ENCODE peak calls at places on chromosomes 2 and 18, in nine cellular contexts. One of them, this sample, is unnamed.

GRCh38 chr2:32262105-32262504 is 2.6 kb downstream of the NLRC4 start:
- DNase-seq in ovary: no peak
- DNase-seq in HepG2: no peak
- DNase-seq in pancreas: no peak
- DNase-seq in B cell: no peak
- DNase-seq in A549: no peak
- DNase-seq in astrocyte of the spinal cord: no peak
- DNase-seq in uterus: no peak
- DNase-seq in WTC11: no peak
- DNase-seq in this sample: no peak

GRCh38 chr18:57029761-57030160 is 117.1 kb upstream of the BOD1L2 start:
- DNase-seq in ovary: no peak
- DNase-seq in HepG2: peak
- DNase-seq in pancreas: no peak
- DNase-seq in B cell: no peak
- DNase-seq in A549: no peak
- DNase-seq in astrocyte of the spinal cord: no peak
- DNase-seq in uterus: no peak
- DNase-seq in WTC11: no peak
- DNase-seq in this sample: no peak

GRCh38 chr2:85930129-85931124 is 41.6 kb upstream of the ST3GAL5 start:
- DNase-seq in ovary: no peak
- DNase-seq in HepG2: no peak
- DNase-seq in pancreas: no peak
- DNase-seq in B cell: no peak
- DNase-seq in A549: no peak
- DNase-seq in astrocyte of the spinal cord: no peak
- DNase-seq in uterus: no peak
- DNase-seq in WTC11: no peak
- DNase-seq in this sample: no peak

GRCh38 chr18:24265502-24266064 is 126.7 kb downstream of the CABYR start:
- DNase-seq in ovary: no peak
- DNase-seq in HepG2: no peak
- DNase-seq in pancreas: no peak
- DNase-seq in B cell: no peak
- DNase-seq in A549: no peak
- DNase-seq in astrocyte of the spinal cord: no peak
- DNase-seq in uterus: no peak
- DNase-seq in WTC11: no peak
- DNase-seq in this sample: no peak

GRCh38 chr18:29096380-29096779 is 919.5 kb upstream of the CDH2 start:
- DNase-seq in ovary: no peak
- DNase-seq in HepG2: no peak
- DNase-seq in pancreas: no peak
- DNase-seq in B cell: no peak
- DNase-seq in A549: no peak
- DNase-seq in astrocyte of the spinal cord: no peak
- DNase-seq in uterus: no peak
- DNase-seq in WTC11: no peak
- DNase-seq in this sample: no peak

GRCh38 chr18:13849791-13850190 is 25.8 kb downstream of the MC5R start:
- DNase-seq in ovary: no peak
- DNase-seq in HepG2: no peak
- DNase-seq in pancreas: no peak
- DNase-seq in B cell: no peak
- DNase-seq in A549: no peak
- DNase-seq in astrocyte of the spinal cord: no peak
- DNase-seq in uterus: no peak
- DNase-seq in WTC11: no peak
- DNase-seq in this sample: no peak

GRCh38 chr2:26982102-26982742 is 11.8 kb downstream of the MAPRE3 start:
- DNase-seq in ovary: peak
- DNase-seq in HepG2: peak
- DNase-seq in pancreas: peak
- DNase-seq in B cell: no peak
- DNase-seq in A549: peak
- DNase-seq in astrocyte of the spinal cord: peak
- DNase-seq in uterus: peak
- DNase-seq in WTC11: peak
- DNase-seq in this sample: no peak

GRCh38 chr2:37698931-37699481 is 27.6 kb upstream of the CDC42EP3 start:
- DNase-seq in ovary: no peak
- DNase-seq in HepG2: no peak
- DNase-seq in pancreas: no peak
- DNase-seq in B cell: no peak
- DNase-seq in A549: no peak
- DNase-seq in astrocyte of the spinal cord: peak
- DNase-seq in uterus: no peak
- DNase-seq in WTC11: no peak
- DNase-seq in this sample: peak

GRCh38 chr2:10548626-10549025 is 100.5 kb upstream of the ODC1 start:
- DNase-seq in ovary: no peak
- DNase-seq in HepG2: no peak
- DNase-seq in pancreas: no peak
- DNase-seq in B cell: no peak
- DNase-seq in A549: no peak
- DNase-seq in astrocyte of the spinal cord: no peak
- DNase-seq in uterus: peak
- DNase-seq in WTC11: peak
- DNase-seq in this sample: peak

GRCh38 chr2:239167011-239167673 is 233.7 kb downstream of the HDAC4 start:
- DNase-seq in ovary: no peak
- DNase-seq in HepG2: no peak
- DNase-seq in pancreas: peak
- DNase-seq in B cell: peak
- DNase-seq in A549: no peak
- DNase-seq in astrocyte of the spinal cord: no peak
- DNase-seq in uterus: peak
- DNase-seq in WTC11: no peak
- DNase-seq in this sample: no peak

GRCh38 chr2:224086226-224086911 is 47.3 kb upstream of the SERPINE2 start:
- DNase-seq in ovary: no peak
- DNase-seq in HepG2: peak
- DNase-seq in pancreas: no peak
- DNase-seq in B cell: no peak
- DNase-seq in A549: peak
- DNase-seq in astrocyte of the spinal cord: peak
- DNase-seq in uterus: no peak
- DNase-seq in WTC11: no peak
- DNase-seq in this sample: peak

GRCh38 chr2:46657042-46657504 is 177.7 kb downstream of the TMEM247 start:
- DNase-seq in ovary: peak
- DNase-seq in HepG2: peak
- DNase-seq in pancreas: no peak
- DNase-seq in B cell: no peak
- DNase-seq in A549: peak
- DNase-seq in astrocyte of the spinal cord: no peak
- DNase-seq in uterus: peak
- DNase-seq in WTC11: no peak
- DNase-seq in this sample: no peak

GRCh38 chr18:47247036-47247832 is 4.2 kb downstream of the SKOR2 start:
- DNase-seq in ovary: no peak
- DNase-seq in HepG2: no peak
- DNase-seq in pancreas: peak
- DNase-seq in B cell: no peak
- DNase-seq in A549: no peak
- DNase-seq in astrocyte of the spinal cord: no peak
- DNase-seq in uterus: no peak
- DNase-seq in WTC11: peak
- DNase-seq in this sample: no peak
- TF ChIP-seq CTCF in ovary: no peak
- TF ChIP-seq CTCF in HepG2: no peak
- TF ChIP-seq CTCF in pancreas: no peak
- TF ChIP-seq CTCF in B cell: peak
- TF ChIP-seq CTCF in A549: no peak
- TF ChIP-seq CTCF in astrocyte of the spinal cord: peak
- TF ChIP-seq CTCF in uterus: no peak
- TF ChIP-seq CTCF in WTC11: peak
- TF ChIP-seq CTCF in this sample: peak

GRCh38 chr2:8642332-8643078 is 39.4 kb upstream of the ID2 start:
- DNase-seq in ovary: no peak
- DNase-seq in HepG2: no peak
- DNase-seq in pancreas: no peak
- DNase-seq in B cell: no peak
- DNase-seq in A549: no peak
- DNase-seq in astrocyte of the spinal cord: no peak
- DNase-seq in uterus: no peak
- DNase-seq in WTC11: no peak
- DNase-seq in this sample: no peak

GRCh38 chr2:8643238-8643995 is 38.4 kb upstream of the ID2 start:
- DNase-seq in ovary: no peak
- DNase-seq in HepG2: no peak
- DNase-seq in pancreas: no peak
- DNase-seq in B cell: no peak
- DNase-seq in A549: no peak
- DNase-seq in astrocyte of the spinal cord: no peak
- DNase-seq in uterus: no peak
- DNase-seq in WTC11: no peak
- DNase-seq in this sample: no peak

GRCh38 chr2:8645176-8645831 is 36.6 kb upstream of the ID2 start:
- DNase-seq in ovary: no peak
- DNase-seq in HepG2: no peak
- DNase-seq in pancreas: no peak
- DNase-seq in B cell: no peak
- DNase-seq in A549: no peak
- DNase-seq in astrocyte of the spinal cord: no peak
- DNase-seq in uterus: no peak
- DNase-seq in WTC11: no peak
- DNase-seq in this sample: no peak

GRCh38 chr2:8643996-8644356 is 37.9 kb upstream of the ID2 start:
- DNase-seq in ovary: no peak
- DNase-seq in HepG2: no peak
- DNase-seq in pancreas: no peak
- DNase-seq in B cell: no peak
- DNase-seq in A549: no peak
- DNase-seq in astrocyte of the spinal cord: no peak
- DNase-seq in uterus: no peak
- DNase-seq in WTC11: no peak
- DNase-seq in this sample: no peak

GRCh38 chr2:8644605-8645175 is 37.2 kb upstream of the ID2 start:
- DNase-seq in ovary: no peak
- DNase-seq in HepG2: no peak
- DNase-seq in pancreas: no peak
- DNase-seq in B cell: no peak
- DNase-seq in A549: no peak
- DNase-seq in astrocyte of the spinal cord: no peak
- DNase-seq in uterus: no peak
- DNase-seq in WTC11: peak
- DNase-seq in this sample: no peak
- TF ChIP-seq CTCF in ovary: no peak
- TF ChIP-seq CTCF in HepG2: peak
- TF ChIP-seq CTCF in pancreas: no peak
- TF ChIP-seq CTCF in B cell: no peak
- TF ChIP-seq CTCF in A549: peak
- TF ChIP-seq CTCF in astrocyte of the spinal cord: no peak
- TF ChIP-seq CTCF in uterus: no peak
- TF ChIP-seq CTCF in WTC11: peak
- TF ChIP-seq CTCF in this sample: peak

GRCh38 chr2:175309799-175310198 is 128.3 kb upstream of the ATP5MC3 start:
- DNase-seq in ovary: no peak
- DNase-seq in HepG2: peak
- DNase-seq in pancreas: no peak
- DNase-seq in B cell: no peak
- DNase-seq in A549: peak
- DNase-seq in astrocyte of the spinal cord: peak
- DNase-seq in uterus: no peak
- DNase-seq in WTC11: peak
- DNase-seq in this sample: peak
- TF ChIP-seq CTCF in ovary: no peak
- TF ChIP-seq CTCF in HepG2: peak
- TF ChIP-seq CTCF in pancreas: no peak
- TF ChIP-seq CTCF in B cell: no peak
- TF ChIP-seq CTCF in A549: peak
- TF ChIP-seq CTCF in astrocyte of the spinal cord: peak
- TF ChIP-seq CTCF in uterus: no peak
- TF ChIP-seq CTCF in WTC11: no peak
- TF ChIP-seq CTCF in this sample: peak

GRCh38 chr2:96259497-96259921 is 6.3 kb downstream of the TMEM127 start:
- DNase-seq in ovary: peak
- DNase-seq in HepG2: peak
- DNase-seq in pancreas: peak
- DNase-seq in B cell: peak
- DNase-seq in A549: no peak
- DNase-seq in astrocyte of the spinal cord: no peak
- DNase-seq in uterus: no peak
- DNase-seq in WTC11: no peak
- DNase-seq in this sample: no peak

GRCh38 chr2:96261328-96262003 is 4.3 kb downstream of the TMEM127 start:
- DNase-seq in ovary: no peak
- DNase-seq in HepG2: peak
- DNase-seq in pancreas: no peak
- DNase-seq in B cell: no peak
- DNase-seq in A549: no peak
- DNase-seq in astrocyte of the spinal cord: no peak
- DNase-seq in uterus: no peak
- DNase-seq in WTC11: no peak
- DNase-seq in this sample: no peak

GRCh38 chr2:96262306-96262705 is 3.5 kb downstream of the TMEM127 start:
- DNase-seq in ovary: no peak
- DNase-seq in HepG2: no peak
- DNase-seq in pancreas: no peak
- DNase-seq in B cell: no peak
- DNase-seq in A549: no peak
- DNase-seq in astrocyte of the spinal cord: no peak
- DNase-seq in uterus: no peak
- DNase-seq in WTC11: no peak
- DNase-seq in this sample: no peak

GRCh38 chr2:96258393-96259022 is 7.3 kb downstream of the TMEM127 start:
- DNase-seq in ovary: no peak
- DNase-seq in HepG2: no peak
- DNase-seq in pancreas: no peak
- DNase-seq in B cell: no peak
- DNase-seq in A549: no peak
- DNase-seq in astrocyte of the spinal cord: no peak
- DNase-seq in uterus: no peak
- DNase-seq in WTC11: no peak
- DNase-seq in this sample: no peak

DNA sequence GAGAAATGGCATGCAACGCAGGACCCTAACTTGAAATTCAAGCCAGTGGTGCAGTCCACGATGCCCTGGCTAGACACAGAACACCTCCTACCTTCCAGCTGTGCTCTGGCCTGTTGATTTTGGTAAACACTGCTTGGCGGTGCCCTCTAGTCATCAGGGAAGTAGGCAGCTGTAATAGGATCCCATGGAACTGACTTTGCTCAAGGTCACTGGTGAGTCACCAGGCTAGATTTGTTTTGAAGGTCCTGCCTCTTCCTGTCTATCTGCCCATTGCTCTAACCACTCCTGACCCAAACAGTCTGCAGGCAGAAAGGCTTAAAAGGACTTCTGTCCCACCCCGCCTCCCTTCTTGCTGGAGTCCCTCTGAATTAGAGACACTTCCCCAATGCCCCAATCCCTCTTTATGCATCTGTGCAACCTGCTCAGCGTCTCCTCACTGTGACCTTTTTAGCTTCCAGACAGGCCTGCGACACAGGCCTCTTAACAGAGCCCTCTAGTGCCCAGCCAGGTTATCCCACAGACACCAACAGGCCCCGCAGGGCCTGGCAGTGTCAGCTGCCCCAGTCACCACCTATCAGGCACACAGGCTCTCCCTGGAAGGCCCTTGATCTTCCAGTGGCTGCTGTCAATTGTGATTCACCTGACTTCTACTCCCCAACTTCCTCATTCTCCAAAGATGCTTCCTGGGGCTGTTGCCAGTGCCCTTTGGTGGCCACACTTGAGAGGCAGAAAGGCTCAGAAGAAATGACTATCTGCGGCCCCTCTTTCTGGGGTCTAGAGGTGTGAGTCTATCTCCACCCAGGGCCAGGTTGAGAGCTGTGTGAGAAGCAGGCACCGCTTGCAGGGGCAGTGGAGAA is 5.2 kb downstream of the TMEM127 start:
- DNase-seq in ovary: peak
- DNase-seq in HepG2: peak
- DNase-seq in pancreas: peak
- DNase-seq in B cell: peak
- DNase-seq in A549: peak
- DNase-seq in astrocyte of the spinal cord: peak
- DNase-seq in uterus: peak
- DNase-seq in WTC11: peak
- DNase-seq in this sample: peak
- TF ChIP-seq CTCF in ovary: no peak
- TF ChIP-seq CTCF in HepG2: peak
- TF ChIP-seq CTCF in pancreas: no peak
- TF ChIP-seq CTCF in B cell: peak
- TF ChIP-seq CTCF in A549: peak
- TF ChIP-seq CTCF in astrocyte of the spinal cord: peak
- TF ChIP-seq CTCF in uterus: peak
- TF ChIP-seq CTCF in WTC11: no peak
- TF ChIP-seq CTCF in this sample: peak

This sample was measured in HFFc6.